ENCODE peak calls at places on chromosomes 12 and 14, in nine cellular contexts. Q, A, E, S, J, I, U, N and O are unnamed samples.

GRCh38 chr12:131829351-131829794 is 1.2 kb downstream of the MMP17 start:
- DNase-seq in Q (peak), A (no peak), E (peak), S (no peak), J (no peak), I (no peak), U (peak), N (peak), O (no peak)

GRCh38 chr14:100059433-100059781 is 5.8 kb upstream of the EVL start:
- DNase-seq in Q (no peak), A (no peak), E (no peak), S (no peak), J (no peak), I (no peak), U (no peak), N (no peak), O (no peak)

GRCh38 chr14:24481622-24482324 is 26.3 kb downstream of the CMA1 start:
- DNase-seq in Q (no peak), A (peak), E (peak), S (peak), J (peak), I (peak), U (peak), N (peak), O (peak)

GRCh38 chr14:59474172-59474571 is 9.0 kb upstream of the GPR135 start:
- DNase-seq in Q (no peak), A (no peak), E (peak), S (no peak), J (no peak), I (no peak), U (no peak), N (peak), O (no peak)

GRCh38 chr14:105850853-105851581 is 324.6 kb downstream of the TMEM121 start:
- DNase-seq in Q (no peak), A (no peak), E (no peak), S (no peak), J (no peak), I (no peak), U (no peak), N (no peak), O (no peak)

GRCh38 chr14:58488550-58488949 is 61.0 kb downstream of the KIAA0586 start:
- DNase-seq in Q (peak), A (no peak), E (peak), S (no peak), J (no peak), I (peak), U (no peak), N (peak), O (no peak)

GRCh38 chr14:34023824-34024767 is 73.2 kb upstream of the EGLN3 start:
- DNase-seq in Q (no peak), A (no peak), E (no peak), S (no peak), J (no peak), I (no peak), U (no peak), N (no peak), O (no peak)

GRCh38 chr14:29054119-29054518 is 287.5 kb downstream of the FOXG1 start:
- DNase-seq in Q (peak), A (no peak), E (no peak), S (no peak), J (no peak), I (no peak), U (no peak), N (peak), O (no peak)

GRCh38 chr14:68523994-68524725 is 268.7 kb downstream of the ZFP36L1 start:
- DNase-seq in Q (peak), A (no peak), E (no peak), S (no peak), J (no peak), I (no peak), U (no peak), N (peak), O (no peak)

GRCh38 chr12:65525501-65526141 is 247.1 kb downstream of the MSRB3 start:
- DNase-seq in Q (peak), A (no peak), E (peak), S (no peak), J (no peak), I (no peak), U (no peak), N (peak), O (no peak)